ENCODE peak calls at places on chromosomes 16 and 17, in seven cellular contexts. F is GM23248, V is IMR-90, W is fibroblast of lung, D is neural progenitor cell, H is endothelial cell of umbilical vein, R is Karpas-422. Q is an unnamed sample.

GRCh38 chr17:64028874-64029464 is 8.5 kb upstream of the ICAM2 start:
- DNase-seq in F (peak; percentile 81), V (peak; percentile 67), H (peak; percentile 67), W (peak; percentile 46), D (peak; percentile 72), R (peak; percentile 85), Q (peak; percentile 88)

GRCh38 chr16:49492090-49492801 is 118.6 kb downstream of the C16orf78 start:
- DNase-seq in W (peak; percentile 9), H (peak; percentile 34), D (peak; percentile 83), R (peak; percentile 69), V (no peak), F (peak; percentile 39), Q (peak; percentile 54)

GRCh38 chr17:81918762-81919545 is 978 bp upstream of the SIRT7 start:
- DNase-seq in H (no peak), F (no peak), V (no peak), R (no peak), D (no peak), W (no peak), Q (no peak)

GRCh38 chr17:13626703-13627102 is 25.0 kb upstream of the HS3ST3A1 start:
- DNase-seq in R (no peak), H (no peak), F (peak; percentile 87), W (peak; percentile 90), V (peak; percentile 91), D (no peak), Q (peak; percentile 43)

GRCh38 chr17:20965492-20965891 is 77.3 kb downstream of the USP22 start:
- DNase-seq in W (no peak), D (no peak), F (no peak), R (no peak), V (no peak), H (no peak), Q (no peak)

GRCh38 chr17:17495448-17496188 is 577 bp downstream of the RASD1 start:
- DNase-seq in V (peak; percentile 4), W (peak; percentile 27), D (peak; percentile 63), F (peak; percentile 56), R (no peak), H (peak; percentile 64), Q (no peak)

GRCh38 chr16:64470916-64471315 is 650.9 kb downstream of the CDH11 start:
- DNase-seq in H (no peak), V (no peak), W (peak; percentile 44), R (no peak), F (peak; percentile 3), D (no peak), Q (peak; percentile 71)

GRCh38 chr17:64232466-64233262 is 30.4 kb downstream of the TEX2 start:
- DNase-seq in R (no peak), V (no peak), D (no peak), H (no peak), F (no peak), W (no peak), Q (no peak)

GRCh38 chr16:87369117-87369775 is 14.3 kb downstream of the FBXO31 start:
- DNase-seq in D (peak; percentile 56), V (no peak), F (no peak), H (no peak), R (no peak), W (no peak), Q (no peak)

GRCh38 chr17:73799091-73799490 is 154.8 kb upstream of the SDK2 start:
- DNase-seq in D (no peak), R (no peak), H (no peak), W (no peak), F (no peak), V (no peak), Q (no peak)

GRCh38 chr17:73168667-73169066 is 3.9 kb downstream of the SSTR2 start:
- DNase-seq in D (no peak), H (no peak), R (no peak), F (no peak), W (no peak), V (no peak), Q (no peak)

GRCh38 chr17:65121916-65122821 is 15.0 kb upstream of the RGS9 start:
- DNase-seq in V (no peak), F (no peak), H (peak; percentile 24), W (no peak), D (no peak), R (peak; percentile 68), Q (no peak)

GRCh38 chr17:73050797-73051196 is 41.7 kb downstream of the SLC39A11 start:
- DNase-seq in W (no peak), F (no peak), D (no peak), R (no peak), V (no peak), H (no peak), Q (no peak)

GRCh38 chr17:80807014-80807413 is 184.6 kb upstream of the CHMP6 start:
- DNase-seq in H (no peak), W (no peak), V (no peak), F (no peak), D (no peak), R (no peak), Q (no peak)

GRCh38 chr17:37043201-37043600 is 94.4 kb downstream of the AATF start:
- DNase-seq in W (peak; percentile 13), R (no peak), V (peak; percentile 40), D (no peak), F (peak; percentile 27), H (no peak), Q (no peak)

GRCh38 chr16:35134471-35134870 is 1675.1 kb downstream of the TP53TG3F start:
- DNase-seq in W (no peak), R (no peak), D (no peak), H (no peak), V (no peak), F (no peak), Q (no peak)

GRCh38 chr17:2397247-2398171 is 3.4 kb downstream of the MNT start:
- DNase-seq in F (no peak), R (no peak), D (no peak), H (no peak), V (no peak), W (no peak), Q (no peak)

GRCh38 chr17:2396192-2396567 is 4.7 kb downstream of the MNT start:
- DNase-seq in V (no peak), D (no peak), F (no peak), W (no peak), H (no peak), R (no peak), Q (no peak)

GRCh38 chr17:2395258-2396170 is 5.3 kb downstream of the MNT start:
- DNase-seq in D (no peak), W (peak; percentile 36), H (peak; percentile 23), V (peak; percentile 58), R (peak; percentile 60), F (peak; percentile 82), Q (no peak)

GRCh38 chr17:2398188-2398587 is 2.7 kb downstream of the MNT start:
- DNase-seq in F (no peak), D (no peak), V (no peak), R (no peak), W (no peak), H (no peak), Q (no peak)

GRCh38 chr17:2396568-2397246 is 4.2 kb downstream of the MNT start:
- DNase-seq in H (peak; percentile 97), F (peak; percentile 96), R (peak; percentile 95), W (peak; percentile 99), D (peak; percentile 95), V (peak; percentile 98), Q (peak; percentile 98)
- H3K4me1 ChIP-seq in H (peaks cover 42% of the 10 kb centered on the region), F (peaks cover 25% of the 10 kb centered on the region), R (peaks cover 68% of the 10 kb centered on the region), W (peaks cover 41% of the 10 kb centered on the region), D (peaks cover 45% of the 10 kb centered on the region), V (peaks cover 40% of the 10 kb centered on the region), Q (peaks cover 52% of the 10 kb centered on the region)

DNA sequence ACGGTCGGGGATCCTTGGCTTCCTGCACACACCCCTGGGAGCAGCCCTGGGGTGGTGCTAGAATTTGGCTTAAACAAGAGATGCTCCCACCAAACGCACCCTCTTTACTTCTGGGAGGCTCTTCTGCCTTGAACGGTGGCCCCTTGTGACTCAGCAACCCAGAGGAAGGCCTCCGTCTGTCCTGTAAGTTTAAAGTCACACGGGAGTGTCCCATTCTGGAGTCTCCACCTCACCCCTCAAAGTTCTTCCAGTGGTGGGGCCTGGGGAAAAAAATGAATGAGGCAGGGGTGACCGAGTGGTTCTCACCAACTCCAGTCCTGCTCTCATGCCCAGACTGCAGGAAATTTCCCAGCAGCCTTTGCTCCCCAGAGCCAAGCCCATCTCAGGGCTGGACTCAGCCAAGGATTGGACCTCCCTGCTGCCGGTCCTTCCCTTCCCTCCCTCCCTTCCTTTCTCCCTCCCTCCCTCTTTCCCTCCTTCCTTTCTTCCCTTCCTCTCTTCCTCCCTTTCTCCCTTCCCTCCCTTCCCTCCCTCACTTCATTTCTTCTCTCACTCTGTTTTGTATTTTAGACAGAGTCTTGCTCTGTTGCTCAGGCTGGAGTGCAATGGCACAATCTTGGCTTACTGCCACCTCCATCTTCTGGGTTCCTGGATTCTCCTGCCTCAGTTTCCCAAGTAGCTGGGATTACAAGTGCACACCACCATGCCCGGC is 11.4 kb downstream of the ITGAD start:
- DNase-seq in D (no peak), V (no peak), W (peak; percentile 4), F (peak; percentile 15), H (no peak), R (peak; percentile 58), Q (peak; percentile 23)
- H3K4me3 ChIP-seq in D (no peak overlapping the region), V (peak overlapping the region; percentile 3), W (no peak overlapping the region), F (peak overlapping the region; percentile 50), H (no peak overlapping the region), R (peak overlapping the region; percentile 69), Q (peak overlapping the region; percentile 82)

DNA sequence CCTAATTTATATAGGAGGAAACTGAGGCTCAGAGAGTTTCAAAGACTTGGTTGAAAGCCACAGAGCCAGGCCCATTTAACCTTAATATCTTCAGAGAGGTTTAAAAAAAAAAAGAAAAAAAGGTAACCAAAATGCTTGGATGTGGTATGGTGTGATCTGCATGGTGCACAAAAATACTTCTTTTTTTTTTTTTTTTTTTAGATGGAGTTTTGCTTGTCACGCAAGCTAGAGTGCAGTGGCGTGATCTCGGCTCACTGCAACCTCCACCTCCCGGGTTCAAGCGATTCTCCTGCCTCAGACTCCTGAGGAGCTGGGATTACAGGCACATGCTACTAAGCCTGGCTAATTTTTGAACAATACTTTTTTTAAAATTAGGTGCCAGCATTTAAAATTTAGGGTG is 101.8 kb downstream of the XYLT1 start:
- DNase-seq in H (no peak), R (no peak), W (no peak), F (no peak), V (no peak), D (no peak), Q (no peak)
- H3K9ac ChIP-seq in H (no peak overlapping the region), R (no peak overlapping the region), W (no peak overlapping the region), F (no peak overlapping the region), V (no peak overlapping the region), D (no peak overlapping the region), Q (no peak overlapping the region)

GRCh38 chr16:89450537-89450936 is 39.8 kb downstream of the ANKRD11 start:
- DNase-seq in W (no peak), H (no peak), V (no peak), R (no peak), D (no peak), F (no peak), Q (no peak)

GRCh38 chr16:89449726-89450335 is 40.5 kb downstream of the ANKRD11 start:
- DNase-seq in R (no peak), V (peak; percentile 55), W (peak; percentile 45), D (no peak), H (peak; percentile 61), F (peak; percentile 46), Q (no peak)

GRCh38 chr16:89453662-89454321 is 36.6 kb downstream of the ANKRD11 start:
- DNase-seq in R (no peak), H (peak; percentile 48), F (peak; percentile 46), D (peak; percentile 38), V (no peak), W (peak; percentile 42), Q (peak; percentile 19)

GRCh38 chr16:89452925-89453324 is 37.4 kb downstream of the ANKRD11 start:
- DNase-seq in V (no peak), H (no peak), F (no peak), D (no peak), W (no peak), R (no peak), Q (peak; percentile 58)

GRCh38 chr16:89452241-89452640 is 38.1 kb downstream of the ANKRD11 start:
- DNase-seq in D (no peak), H (no peak), R (no peak), F (no peak), V (no peak), W (no peak), Q (no peak)
- H3K4me1 ChIP-seq in D (peaks cover 2% of the 10 kb centered on the region), H (peaks cover 43% of the 10 kb centered on the region), R (no peaks in the 10 kb centered on the region), F (peaks cover 34% of the 10 kb centered on the region), V (peaks cover 24% of the 10 kb centered on the region), W (peaks cover 12% of the 10 kb centered on the region), Q (peaks cover 32% of the 10 kb centered on the region)